ENCODE peak calls at places on chromosome 3, in nine cellular contexts. X, F, N, T, Z, U, W, E and G are unnamed samples.

GRCh38 chr3:50324351-50325144 is 2.0 kb upstream of the HYAL2 start:
- DNase-seq in X (peak; percentile 61), F (peak; percentile 86), N (peak; percentile 74), T (peak; percentile 66), Z (peak; percentile 82), U (peak; percentile 73), W (peak; percentile 73), E (no peak), G (peak; percentile 85)

GRCh38 chr3:114496466-114496865 is 202.6 kb downstream of the TIGIT start:
- DNase-seq in X (no peak), F (no peak), N (no peak), T (peak; percentile 55), Z (no peak), U (peak; percentile 19), W (no peak), E (no peak), G (no peak)

GRCh38 chr3:63470745-63471144 is 181.7 kb upstream of the SNTN start:
- DNase-seq in X (no peak), F (no peak), N (no peak), T (no peak), Z (no peak), U (no peak), W (no peak), E (no peak), G (no peak)

GRCh38 chr3:187628169-187628568 is 42.0 kb downstream of the SST start:
- DNase-seq in X (no peak), F (no peak), N (no peak), T (no peak), Z (no peak), U (no peak), W (no peak), E (no peak), G (no peak)

GRCh38 chr3:134816623-134817022 is 21.6 kb downstream of the EPHB1 start:
- DNase-seq in X (no peak), F (no peak), N (no peak), T (no peak), Z (no peak), U (no peak), W (no peak), E (no peak), G (no peak)

GRCh38 chr3:147963711-147964110 is 554.5 kb downstream of the ZIC1 start:
- DNase-seq in X (no peak), F (no peak), N (no peak), T (peak; percentile 5), Z (no peak), U (no peak), W (no peak), E (no peak), G (no peak)

GRCh38 chr3:102238362-102238761 is 196.5 kb upstream of the ZPLD1 start:
- DNase-seq in X (no peak), F (no peak), N (no peak), T (no peak), Z (no peak), U (no peak), W (no peak), E (no peak), G (no peak)

GRCh38 chr3:61250784-61251173 is 473 bp downstream of the FHIT start:
- DNase-seq in X (no peak), F (peak; percentile 67), N (peak; percentile 54), T (peak; percentile 6), Z (no peak), U (peak; percentile 23), W (peak; percentile 31), E (no peak), G (peak; percentile 38)

GRCh38 chr3:55725681-55726500 is 238.8 kb upstream of the WNT5A start:
- DNase-seq in X (peak; percentile 21), F (no peak), N (no peak), T (no peak), Z (no peak), U (no peak), W (no peak), E (no peak), G (no peak)

GRCh38 chr3:81105761-81106160 is 655.7 kb downstream of the GBE1 start:
- DNase-seq in X (no peak), F (no peak), N (no peak), T (no peak), Z (no peak), U (no peak), W (no peak), E (no peak), G (no peak)

GRCh38 chr3:162022931-162023330 is 526.3 kb downstream of the OTOL1 start:
- DNase-seq in X (no peak), F (no peak), N (no peak), T (no peak), Z (no peak), U (no peak), W (no peak), E (no peak), G (no peak)

GRCh38 chr3:128784228-128784627 is 58.2 kb downstream of the RAB7A start:
- DNase-seq in X (no peak), F (no peak), N (no peak), T (no peak), Z (peak; percentile 44), U (peak; percentile 26), W (no peak), E (no peak), G (peak; percentile 69)

GRCh38 chr3:146469206-146470017 is at the start of gene PLSCR2:
- DNase-seq in X (no peak), F (peak; percentile 89), N (peak; percentile 82), T (peak; percentile 49), Z (peak; percentile 53), U (peak; percentile 42), W (no peak), E (peak; percentile 8), G (peak; percentile 50)

GRCh38 chr3:174243194-174243593 is 615.9 kb upstream of the NAALADL2 start:
- DNase-seq in X (peak; percentile 30), F (no peak), N (no peak), T (peak; percentile 42), Z (no peak), U (peak; percentile 7), W (no peak), E (no peak), G (no peak)

GRCh38 chr3:172096881-172097420 is 57.6 kb downstream of the FNDC3B start:
- DNase-seq in X (peak; percentile 75), F (no peak), N (no peak), T (peak; percentile 74), Z (no peak), U (peak; percentile 82), W (no peak), E (no peak), G (no peak)

DNA sequence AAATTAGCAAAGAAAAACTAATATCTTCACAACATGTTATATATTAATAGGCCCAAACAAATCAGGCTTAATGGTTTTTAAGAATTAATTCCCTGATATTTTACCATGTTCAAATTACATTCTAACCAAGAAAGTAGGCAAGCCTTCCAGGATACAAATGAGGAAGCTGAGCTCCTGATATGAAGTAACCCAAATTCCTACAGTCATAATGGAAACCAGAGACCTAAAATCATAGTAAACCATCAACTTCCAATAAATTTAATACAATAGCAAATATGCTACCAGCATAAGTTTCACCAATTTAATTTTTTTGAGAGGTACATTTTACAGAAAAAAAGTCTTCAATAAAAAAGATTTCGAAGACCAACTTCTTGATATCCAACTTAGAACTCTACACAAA is 3.8 kb downstream of the DCBLD2 start:
- DNase-seq in X (no peak), F (no peak), N (no peak), T (no peak), Z (no peak), U (no peak), W (no peak), E (no peak), G (no peak)
- H3K4me1 ChIP-seq in X (peaks cover 12% of the 10 kb centered on the region), F (peaks cover 11% of the 10 kb centered on the region), N (peaks cover 3% of the 10 kb centered on the region), T (peaks cover 18% of the 10 kb centered on the region), Z (no peaks in the 10 kb centered on the region), U (peaks cover 41% of the 10 kb centered on the region), W (no peaks in the 10 kb centered on the region), E (peaks cover 36% of the 10 kb centered on the region), G (peaks cover 13% of the 10 kb centered on the region)

DNA sequence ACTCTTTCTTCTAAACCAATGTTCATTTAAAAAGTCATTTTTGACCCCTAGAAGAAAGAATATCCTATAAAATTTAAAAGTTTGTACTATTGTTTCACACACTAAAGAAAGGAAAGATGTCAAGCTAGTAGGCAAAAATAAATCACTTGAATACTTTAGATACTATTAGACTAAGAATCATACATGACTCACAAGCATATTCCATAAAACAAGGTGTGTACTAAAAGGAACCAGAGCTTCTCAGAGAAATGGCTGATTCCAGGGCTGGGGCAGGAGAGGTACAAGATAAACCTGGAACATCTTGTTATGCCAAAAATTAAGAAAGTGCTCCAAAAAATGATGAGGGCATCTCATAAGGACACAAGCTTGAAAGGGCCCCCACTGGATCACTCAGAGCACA is 8.7 kb downstream of the DLG1 start:
- DNase-seq in X (peak; percentile 29), F (no peak), N (no peak), T (no peak), Z (no peak), U (no peak), W (no peak), E (no peak), G (no peak)
- H3K27ac ChIP-seq in X (no peak overlapping the region), F (no peak overlapping the region), N (no peak overlapping the region), T (no peak overlapping the region), Z (no peak overlapping the region), U (no peak overlapping the region), W (no peak overlapping the region), E (no peak overlapping the region), G (peak overlapping the region; percentile 12)

GRCh38 chr3:14467723-14468620 is 65.6 kb downstream of the SLC6A6 start:
- DNase-seq in X (peak; percentile 46), F (no peak), N (no peak), T (peak; percentile 37), Z (peak; percentile 40), U (peak; percentile 59), W (no peak), E (no peak), G (no peak)
- H3K36me3 ChIP-seq in X (peaks cover 62% of the 10 kb centered on the region), F (peaks cover 84% of the 10 kb centered on the region), N (no peaks in the 10 kb centered on the region), T (peaks cover 2% of the 10 kb centered on the region), Z (peaks cover 57% of the 10 kb centered on the region), U (no peaks in the 10 kb centered on the region), W (no peaks in the 10 kb centered on the region), E (peaks cover 48% of the 10 kb centered on the region), G (peaks cover 90% of the 10 kb centered on the region)

GRCh38 chr3:177107840-177108239 is 89.4 kb downstream of the TBL1XR1 start:
- DNase-seq in X (no peak), F (no peak), N (no peak), T (no peak), Z (no peak), U (no peak), W (no peak), E (no peak), G (no peak)

GRCh38 chr3:177106594-177106993 is 90.7 kb downstream of the TBL1XR1 start:
- DNase-seq in X (no peak), F (no peak), N (no peak), T (no peak), Z (no peak), U (no peak), W (no peak), E (no peak), G (no peak)

GRCh38 chr3:177110308-177111254 is 86.7 kb downstream of the TBL1XR1 start:
- DNase-seq in X (no peak), F (no peak), N (no peak), T (no peak), Z (no peak), U (no peak), W (no peak), E (no peak), G (no peak)

GRCh38 chr3:177109688-177110087 is 87.6 kb downstream of the TBL1XR1 start:
- DNase-seq in X (no peak), F (no peak), N (no peak), T (no peak), Z (no peak), U (no peak), W (no peak), E (no peak), G (no peak)

DNA sequence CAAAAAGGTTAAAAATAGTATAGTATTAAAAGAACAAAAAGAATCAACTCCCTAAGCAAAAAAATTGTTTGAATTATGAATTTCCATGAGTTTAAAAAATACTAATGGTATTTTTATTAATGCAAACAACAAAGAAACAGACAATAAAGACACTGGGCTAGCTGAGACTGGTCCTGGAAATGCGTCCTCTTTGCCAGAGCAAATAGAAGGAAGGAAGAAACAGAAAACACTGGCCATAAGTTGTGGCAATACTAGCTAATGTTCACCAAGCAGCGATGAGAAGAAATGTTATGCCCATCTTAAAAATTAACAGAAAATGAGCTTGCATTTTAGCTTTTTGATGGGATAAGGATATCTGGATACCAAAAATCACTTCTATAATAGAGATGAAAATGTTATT is 88.6 kb downstream of the TBL1XR1 start:
- DNase-seq in X (no peak), F (no peak), N (no peak), T (no peak), Z (no peak), U (no peak), W (no peak), E (no peak), G (no peak)
- H3K4me1 ChIP-seq in X (peaks cover 8% of the 10 kb centered on the region), F (peaks cover 48% of the 10 kb centered on the region), N (peaks cover 6% of the 10 kb centered on the region), T (no peaks in the 10 kb centered on the region), Z (no peaks in the 10 kb centered on the region), U (peaks cover 39% of the 10 kb centered on the region), W (no peaks in the 10 kb centered on the region), E (peaks cover 81% of the 10 kb centered on the region), G (peaks cover 67% of the 10 kb centered on the region)